ENCODE peak calls at places on chromosome 6, in four cellular contexts. O is fibroblast of pulmonary artery, X is NCI-H1105 treated with DMSO at 0.1 percent for 48 hours, R is left lung. W is an unnamed sample.

GRCh38 chr6:133546098-133546497 is 304.9 kb downstream of the EYA4 start:
- DNase-seq in O (no peak), X (no peak), R (no peak), W (no peak)

GRCh38 chr6:18055098-18055497 is 67.4 kb downstream of the NHLRC1 start:
- DNase-seq in O (no peak), X (no peak), R (no peak), W (no peak)

GRCh38 chr6:152496731-152497130 is 140.4 kb downstream of the SYNE1 start:
- DNase-seq in O (no peak), X (no peak), R (no peak), W (no peak)

GRCh38 chr6:69732640-69733039 is 64.2 kb downstream of the LMBRD1 start:
- DNase-seq in O (peak), X (peak), R (no peak), W (peak)

GRCh38 chr6:129875610-129876515 is 14.7 kb upstream of the TMEM244 start:
- DNase-seq in O (no peak), X (no peak), R (no peak), W (no peak)

GRCh38 chr6:71299541-71300470 is 11.2 kb downstream of the OGFRL1 start:
- DNase-seq in O (no peak), X (no peak), R (no peak), W (no peak)

GRCh38 chr6:30646450-30647038 is 389 bp upstream of the C6orf136 start:
- DNase-seq in O (peak), X (peak), R (peak), W (peak)

GRCh38 chr6:127198549-127198948 is 68.1 kb upstream of the RNF146 start:
- DNase-seq in O (peak), X (no peak), R (no peak), W (no peak)

GRCh38 chr6:112049051-112049799 is 4.7 kb upstream of the CCN6 start:
- DNase-seq in O (no peak), X (no peak), R (no peak), W (no peak)

GRCh38 chr6:53616450-53617357 is 48.9 kb downstream of the KLHL31 start:
- DNase-seq in O (no peak), X (no peak), R (no peak), W (no peak)

GRCh38 chr6:117270121-117270959 is 5.0 kb downstream of the VGLL2 start:
- DNase-seq in O (no peak), X (peak), R (no peak), W (peak)

W was measured in NCI-H526 treated with DMSO at 0.1 percent for 48 hours.